ENCODE peak calls at places on chromosomes 4 and X, in five cellular contexts. O, Z, L, W and R are unnamed samples.

GRCh38 chr4:22343606-22344005 is 172.3 kb downstream of the ADGRA3 start:
- DNase-seq in L (no peak), O (no peak), Z (no peak), W (no peak), R (no peak)

GRCh38 chrX:118239471-118239870 is 106.4 kb upstream of the WDR44 start:
- DNase-seq in Z (no peak), W (no peak), O (no peak), L (no peak), R (no peak)

GRCh38 chr4:98838528-98838927 is 90.4 kb downstream of the EIF4E start:
- DNase-seq in W (no peak), O (no peak), Z (no peak), L (no peak), R (no peak)

GRCh38 chr4:2284161-2284933 is 22.4 kb upstream of the MXD4 start:
- DNase-seq in Z (no peak), O (no peak), L (no peak), W (no peak), R (no peak)

GRCh38 chrX:2690856-2691542 is at the start of gene CD99:
- DNase-seq in W (peak; percentile 85), Z (peak; percentile 67), L (peak; percentile 89), O (peak; percentile 90), R (peak; percentile 89)

GRCh38 chr4:150217804-150218203 is 139.6 kb downstream of the DCLK2 start:
- DNase-seq in W (no peak), Z (no peak), O (no peak), L (no peak), R (no peak)

GRCh38 chr4:130640583-130640982 is 1544.6 kb downstream of the C4orf33 start:
- DNase-seq in Z (no peak), L (no peak), O (no peak), W (no peak), R (no peak)

GRCh38 chrX:134676440-134676839 is 18.2 kb upstream of the PLAC1 start:
- DNase-seq in O (no peak), L (no peak), W (no peak), Z (peak; percentile 64), R (no peak)

GRCh38 chr4:71614626-71615025 is 169.3 kb downstream of the GC start:
- DNase-seq in W (no peak), Z (no peak), L (no peak), O (no peak), R (no peak)

GRCh38 chr4:143701365-143701764 is 890 bp upstream of the FREM3 start:
- DNase-seq in Z (no peak), O (no peak), L (no peak), W (no peak), R (no peak)

GRCh38 chr4:37717575-37717974 is 31.4 kb upstream of the RELL1 start:
- DNase-seq in L (no peak), O (no peak), Z (peak; percentile 35), W (no peak), R (no peak)

GRCh38 chr4:15657366-15657765 is 2.2 kb upstream of the FBXL5 start:
- DNase-seq in Z (no peak), W (no peak), L (no peak), O (no peak), R (no peak)

GRCh38 chr4:77989986-77990385 is 67.1 kb upstream of the FRAS1 start:
- DNase-seq in W (no peak), Z (no peak), O (no peak), L (no peak), R (no peak)

GRCh38 chrX:134171661-134172587 is 65.1 kb upstream of the CCDC160 start:
- DNase-seq in Z (no peak), O (no peak), W (no peak), L (peak; percentile 37), R (peak; percentile 8)

GRCh38 chr4:149706942-149707341 is 108.7 kb downstream of the IQCM start:
- DNase-seq in O (no peak), L (no peak), Z (peak; percentile 25), W (no peak), R (no peak)

GRCh38 chrX:148620023-148620422 is 119.6 kb downstream of the AFF2 start:
- DNase-seq in O (no peak), W (no peak), Z (no peak), L (no peak), R (no peak)

GRCh38 chrX:63918611-63919010 is 133.6 kb upstream of the ARHGEF9 start:
- DNase-seq in O (no peak), Z (peak; percentile 43), L (no peak), W (no peak), R (no peak)

GRCh38 chrX:23503835-23504539 is 163.3 kb upstream of the PRDX4 start:
- DNase-seq in W (no peak), Z (peak; percentile 60), L (no peak), O (no peak), R (no peak)

GRCh38 chr4:151721466-151721865 is 39.3 kb downstream of the GATB start:
- DNase-seq in W (no peak), L (no peak), O (no peak), Z (no peak), R (no peak)

GRCh38 chr4:163157157-163157556 is 9.5 kb downstream of the NAF1 start:
- DNase-seq in W (no peak), O (no peak), Z (peak; percentile 78), L (no peak), R (no peak)

GRCh38 chr4:85611661-85612060 is 136.7 kb downstream of the ARHGAP24 start:
- DNase-seq in Z (no peak), O (no peak), W (no peak), L (no peak), R (no peak)

GRCh38 chr4:99463566-99463965 is 28.4 kb upstream of the ADH7 start:
- DNase-seq in L (no peak), Z (no peak), W (no peak), O (no peak), R (no peak)

GRCh38 chrX:103883533-103883932 is 51.5 kb upstream of the RAB9B start:
- DNase-seq in L (no peak), W (no peak), O (no peak), Z (no peak), R (no peak)

GRCh38 chr4:118712872-118713271 is 27.7 kb downstream of the METTL14 start:
- DNase-seq in L (no peak), Z (peak; percentile 62), W (no peak), O (no peak), R (no peak)

GRCh38 chr4:76174216-76174615 is 26.0 kb upstream of the NUP54 start:
- DNase-seq in O (no peak), Z (no peak), L (no peak), W (no peak), R (no peak)

GRCh38 chr4:80094191-80094590 is 21.2 kb upstream of the ANTXR2 start:
- DNase-seq in L (no peak), W (no peak), O (no peak), Z (no peak), R (no peak)

GRCh38 chr4:164935363-164935762 is 42.1 kb downstream of the TRIM61 start:
- DNase-seq in Z (no peak), W (no peak), O (no peak), L (no peak), R (no peak)

GRCh38 chr4:78592104-78592783 is 40.7 kb downstream of the ANXA3 start:
- DNase-seq in Z (no peak), O (no peak), L (no peak), W (no peak), R (no peak)

GRCh38 chrX:133302775-133303445 is 84.8 kb upstream of the TFDP3 start:
- DNase-seq in Z (no peak), O (no peak), W (no peak), L (no peak), R (no peak)

GRCh38 chr4:70913947-70914445 is 11.8 kb downstream of the MOB1B start:
- DNase-seq in L (no peak), O (no peak), Z (peak; percentile 57), W (no peak), R (no peak)

GRCh38 chr4:31071807-31072486 is 351.8 kb downstream of the PCDH7 start:
- DNase-seq in W (no peak), O (no peak), Z (no peak), L (no peak), R (no peak)

GRCh38 chrX:151396042-151396826 is 772 bp upstream of the VMA21 start:
- DNase-seq in O (peak; percentile 12), Z (no peak), W (no peak), L (peak; percentile 11), R (peak; percentile 12)

GRCh38 chr4:57098945-57099344 is 11.2 kb downstream of the IGFBP7 start:
- DNase-seq in L (no peak), Z (peak; percentile 65), O (no peak), W (no peak), R (no peak)

GRCh38 chr4:7197910-7198309 is 5.6 kb downstream of the SORCS2 start:
- DNase-seq in O (no peak), Z (no peak), W (no peak), L (no peak), R (no peak)

GRCh38 chr4:57037982-57038604 is 59.4 kb downstream of the POLR2B start:
- DNase-seq in Z (no peak), W (no peak), L (no peak), O (no peak), R (no peak)

GRCh38 chrX:81174286-81174685 is 27.4 kb downstream of the HMGN5 start:
- DNase-seq in L (no peak), W (no peak), O (no peak), Z (peak; percentile 4), R (no peak)

GRCh38 chr4:142846105-142846728 is at the start of gene INPP4B:
- DNase-seq in L (peak; percentile 46), O (peak; percentile 4), Z (peak; percentile 57), W (no peak), R (peak; percentile 23)

GRCh38 chr4:7295917-7296660 is 103.8 kb downstream of the SORCS2 start:
- DNase-seq in O (no peak), W (no peak), L (no peak), Z (peak; percentile 35), R (no peak)

GRCh38 chr4:34193451-34194154 is 2050.7 kb downstream of the ARAP2 start:
- DNase-seq in O (no peak), L (no peak), W (no peak), Z (peak; percentile 10), R (no peak)